ENCODE peak calls at places on chromosomes 2 and 18, in four cellular contexts. L is upper lobe of right lung, O is spleen, T is neural progenitor cell. V is an unnamed sample.

GRCh38 chr2:161415467-161416293 is 417 bp upstream of the TBR1 start:
- DNase-seq in T (no peak), L (no peak), O (no peak), V (no peak)

GRCh38 chr18:57753063-57753462 is 50.1 kb downstream of the ATP8B1 start:
- DNase-seq in L (no peak), T (no peak), O (no peak), V (no peak)

GRCh38 chr2:219630770-219631405 is 3.5 kb downstream of the SLC4A3 start:
- DNase-seq in T (no peak), O (no peak), L (no peak), V (no peak)

GRCh38 chr2:43312751-43313641 is 86.6 kb upstream of the ZFP36L2 start:
- DNase-seq in O (no peak), T (no peak), L (no peak), V (no peak)

GRCh38 chr2:42167458-42167857 is 1.7 kb upstream of the EML4 start:
- DNase-seq in O (no peak), T (no peak), L (no peak), V (no peak)

GRCh38 chr2:15745907-15746306 is 154.2 kb downstream of the DDX1 start:
- DNase-seq in O (no peak), L (no peak), T (no peak), V (no peak)

GRCh38 chr2:197121255-197121654 is 189.3 kb downstream of the ANKRD44 start:
- DNase-seq in L (no peak), O (no peak), T (peak; percentile 19), V (no peak)

GRCh38 chr2:177731384-177731783 is 338.8 kb downstream of the AGPS start:
- DNase-seq in T (peak; percentile 57), O (no peak), L (no peak), V (peak; percentile 74)

GRCh38 chr2:180983468-180984388 is 3.3 kb downstream of the UBE2E3 start:
- DNase-seq in L (no peak), T (peak; percentile 72), O (no peak), V (peak; percentile 87)

GRCh38 chr2:174878537-174879147 is 114.4 kb upstream of the CHRNA1 start:
- DNase-seq in O (no peak), T (peak; percentile 21), L (no peak), V (no peak)

GRCh38 chr18:8507881-8508280 is 101.4 kb upstream of the RAB12 start:
- DNase-seq in L (no peak), O (no peak), T (no peak), V (no peak)

GRCh38 chr2:216404010-216404618 is 8.2 kb upstream of the SMARCAL1 start:
- DNase-seq in L (no peak), O (no peak), T (peak; percentile 50), V (peak; percentile 54)

GRCh38 chr2:46866770-46867246 is 48.8 kb downstream of the MCFD2 start:
- DNase-seq in L (no peak), O (no peak), T (no peak), V (no peak)

GRCh38 chr2:145652992-145653545 is 1133.2 kb upstream of the ZEB2 start:
- DNase-seq in L (no peak), O (no peak), T (no peak), V (no peak)

GRCh38 chr2:25169073-25169470 is 692 bp upstream of the POMC start:
- DNase-seq in T (no peak), O (no peak), L (no peak), V (no peak)
- H3K27me3 ChIP-seq in T (peaks cover 85% of the 10 kb centered on the region), O (peaks cover 55% of the 10 kb centered on the region), L (peaks cover 54% of the 10 kb centered on the region), V (peaks cover 12% of the 10 kb centered on the region)

DNA sequence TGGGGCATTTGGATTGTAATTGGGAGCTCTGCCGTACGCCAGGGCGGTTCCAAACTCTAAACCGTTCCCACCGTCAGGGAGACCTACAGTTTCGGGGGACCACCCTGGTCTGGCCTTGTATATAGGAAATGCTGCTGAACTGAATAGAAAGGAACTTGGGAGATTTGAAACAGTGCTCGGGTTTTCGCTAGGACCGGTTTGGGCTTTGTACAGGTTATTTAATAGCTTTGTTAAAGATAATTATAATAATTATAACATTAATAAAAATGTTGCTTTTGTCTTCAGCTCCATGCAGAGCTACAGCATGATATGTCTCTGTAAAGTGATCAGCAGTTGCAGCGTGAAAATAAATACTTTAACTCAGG is 2.4 kb downstream of the SP5 start:
- DNase-seq in O (no peak), L (no peak), T (no peak), V (no peak)
- H3K4me3 ChIP-seq in O (no peak overlapping the region), L (no peak overlapping the region), T (peak overlapping the region; percentile 56), V (no peak overlapping the region)

GRCh38 chr18:62566818-62567217 is 44.0 kb downstream of the ZCCHC2 start:
- DNase-seq in L (no peak), O (no peak), T (no peak), V (no peak)

GRCh38 chr18:62571037-62571436 is 48.2 kb downstream of the ZCCHC2 start:
- DNase-seq in L (no peak), T (no peak), O (no peak), V (no peak)

GRCh38 chr18:62569081-62569480 is 46.3 kb downstream of the ZCCHC2 start:
- DNase-seq in O (no peak), L (no peak), T (no peak), V (no peak)

GRCh38 chr18:62564044-62564443 is 41.2 kb downstream of the ZCCHC2 start:
- DNase-seq in T (no peak), L (no peak), O (no peak), V (no peak)

DNA sequence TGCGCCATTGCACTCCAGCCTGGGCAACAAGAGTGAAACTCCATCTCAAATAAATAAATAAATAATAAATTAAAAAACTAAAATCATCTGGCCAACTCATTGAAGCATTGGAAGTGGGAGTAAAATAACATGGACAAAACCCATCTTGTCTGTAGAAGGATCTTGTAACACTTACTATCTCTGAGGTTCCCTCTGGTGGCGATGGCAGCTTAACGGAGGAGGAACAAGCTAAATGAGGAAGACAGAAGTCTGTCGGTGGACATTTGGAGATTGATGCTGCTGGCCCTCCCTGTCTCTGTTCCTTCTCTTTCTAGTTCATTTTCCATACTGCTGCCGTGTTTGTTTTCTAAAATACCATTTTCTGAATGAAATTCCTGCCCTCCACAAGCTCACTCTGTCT is 43.4 kb downstream of the ZCCHC2 start:
- DNase-seq in O (no peak), T (peak; percentile 56), L (no peak), V (no peak)
- H3K36me3 ChIP-seq in O (peaks cover 59% of the 10 kb centered on the region), T (peaks cover 10% of the 10 kb centered on the region), L (peaks cover 88% of the 10 kb centered on the region), V (peaks cover 37% of the 10 kb centered on the region)

GRCh38 chr2:120434909-120435308 is 89.0 kb downstream of the INHBB start:
- DNase-seq in L (no peak), O (peak; percentile 56), T (no peak), V (no peak)

GRCh38 chr2:120435671-120436459 is 89.9 kb downstream of the INHBB start:
- DNase-seq in T (no peak), O (peak; percentile 61), L (no peak), V (no peak)

GRCh38 chr2:120433816-120434290 is 87.9 kb downstream of the INHBB start:
- DNase-seq in L (peak; percentile 21), O (peak; percentile 58), T (no peak), V (no peak)

GRCh38 chr2:120432976-120433815 is 87.3 kb downstream of the INHBB start:
- DNase-seq in T (no peak), O (peak; percentile 66), L (no peak), V (no peak)

DNA sequence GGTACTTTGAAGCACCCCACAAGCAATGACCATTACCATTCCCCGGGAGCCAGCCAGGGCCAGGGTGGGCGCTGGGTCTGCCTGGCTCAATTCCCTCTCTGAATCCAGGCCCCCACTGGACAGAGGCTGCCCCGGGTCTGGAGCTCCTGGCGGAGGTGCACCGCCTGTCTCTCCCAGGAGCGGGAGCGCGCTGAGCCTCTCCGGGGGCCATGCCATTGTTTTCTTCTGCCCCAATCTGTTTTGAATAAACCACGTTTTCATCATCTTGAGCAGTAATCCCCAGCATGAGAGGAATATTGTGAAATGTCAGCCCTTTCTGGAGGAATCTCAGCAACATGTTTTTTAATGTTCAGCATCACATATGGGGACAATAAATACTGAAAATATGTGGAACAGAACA is 88.6 kb downstream of the INHBB start:
- DNase-seq in T (peak; percentile 28), O (peak; percentile 66), L (peak; percentile 52), V (no peak)
- H3K27me3 ChIP-seq in T (peaks cover 97% of the 10 kb centered on the region), O (peaks cover 50% of the 10 kb centered on the region), L (no peaks in the 10 kb centered on the region), V (no peaks in the 10 kb centered on the region)

DNA sequence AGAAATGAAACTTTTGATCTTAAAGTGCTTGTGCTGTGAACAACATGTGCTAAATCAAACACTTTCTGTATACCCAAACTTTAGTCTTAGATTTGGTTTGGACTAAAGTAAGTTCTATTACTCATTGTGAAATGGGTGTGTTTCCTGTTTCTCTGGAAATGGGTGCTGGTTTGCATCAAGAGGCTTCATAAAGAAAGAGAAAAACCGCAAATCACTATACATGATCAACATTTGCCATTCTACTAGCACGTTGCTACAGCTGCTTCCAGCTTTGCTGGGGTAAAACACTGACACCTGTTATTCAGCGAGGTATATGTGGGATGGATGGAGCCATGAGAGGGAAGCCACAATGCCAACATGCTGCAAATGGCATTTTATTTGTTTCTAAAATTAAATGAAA is 547.0 kb upstream of the ACVR2A start:
- DNase-seq in L (no peak), T (no peak), O (no peak), V (no peak)
- H3K4me3 ChIP-seq in L (no peak overlapping the region), T (no peak overlapping the region), O (no peak overlapping the region), V (no peak overlapping the region)

GRCh38 chr2:99424391-99424790 is 65.4 kb downstream of the REV1 start:
- DNase-seq in T (no peak), O (no peak), L (no peak), V (no peak)
- H3K36me3 ChIP-seq in T (peaks cover 4% of the 10 kb centered on the region), O (peaks cover 54% of the 10 kb centered on the region), L (peaks cover 86% of the 10 kb centered on the region), V (peaks cover 67% of the 10 kb centered on the region)

V was measured in HAP-1.